ENCODE peak calls at places on chromosomes 12 and 14, in ten cellular contexts. Z is IMR-90, R is GM23248, G is HepG2, N is endothelial cell of umbilical vein, T is HCT116, W is mammary epithelial cell, M is neuronal stem cell, D is GM12878, S is H9. K is an unnamed sample.

GRCh38 chr12:25829192-25829591 is 129.3 kb upstream of the RASSF8 start:
- DNase-seq in Z (peak; percentile 98), R (peak; percentile 98), G (no peak), N (peak; percentile 97), T (no peak), W (peak; percentile 82), M (no peak), D (no peak), S (no peak), K (peak; percentile 81)

GRCh38 chr12:132490481-132491348 is 764 bp downstream of the FBRSL1 start:
- DNase-seq in Z (peak; percentile 20), R (peak; percentile 75), G (no peak), N (peak; percentile 9), T (no peak), W (no peak), M (no peak), D (no peak), S (no peak), K (peak; percentile 98)

GRCh38 chr12:47270782-47271664 is 191.3 kb upstream of the AMIGO2 start:
- DNase-seq in Z (peak; percentile 77), R (peak; percentile 90), G (no peak), N (no peak), T (peak; percentile 84), W (peak; percentile 97), M (no peak), D (no peak), S (no peak), K (peak; percentile 58)

GRCh38 chr14:24891987-24892729 is 157.8 kb downstream of the STXBP6 start:
- DNase-seq in Z (no peak), R (no peak), G (no peak), N (no peak), T (no peak), W (no peak), M (no peak), D (no peak), S (no peak), K (no peak)

GRCh38 chr14:69315302-69315701 is 55.3 kb downstream of the GALNT16 start:
- DNase-seq in Z (no peak), R (no peak), G (no peak), N (no peak), T (no peak), W (no peak), M (no peak), D (no peak), S (no peak), K (no peak)

GRCh38 chr12:79288946-79289345 is 401.8 kb downstream of the PAWR start:
- DNase-seq in Z (no peak), R (no peak), G (no peak), N (no peak), T (no peak), W (no peak), M (no peak), D (no peak), S (no peak), K (no peak)

GRCh38 chr14:35576856-35577255 is 42.9 kb downstream of the INSM2 start:
- DNase-seq in Z (no peak), R (no peak), G (no peak), N (no peak), T (no peak), W (no peak), M (no peak), D (no peak), S (no peak), K (no peak)

GRCh38 chr12:106205208-106206069 is 42.4 kb downstream of the CKAP4 start:
- DNase-seq in Z (no peak), R (peak; percentile 16), G (peak; percentile 20), N (no peak), T (peak; percentile 64), W (peak; percentile 44), M (no peak), D (no peak), S (peak; percentile 58), K (no peak)

DNA sequence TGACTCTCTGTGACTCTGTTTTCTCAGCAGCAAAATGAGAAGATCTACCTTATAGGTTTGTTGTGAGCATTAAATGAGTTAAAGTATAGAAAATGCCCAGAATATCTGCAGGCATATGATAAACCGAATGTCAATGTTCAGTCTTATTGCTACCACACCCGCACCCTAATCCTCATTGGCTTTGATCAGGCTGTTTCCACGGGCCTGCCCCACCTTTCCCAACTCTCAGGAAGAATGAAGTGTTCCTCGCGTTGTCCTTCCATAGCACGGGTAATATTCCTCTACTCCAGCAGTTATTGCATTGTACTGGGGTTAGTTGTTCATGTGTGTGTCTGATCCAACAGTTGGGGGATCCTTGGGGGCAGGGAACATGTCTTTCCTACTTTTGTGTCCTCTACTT is 7.9 kb upstream of the LGALS3 start:
- DNase-seq in Z (no peak), R (no peak), G (no peak), N (no peak), T (no peak), W (no peak), M (no peak), D (no peak), S (no peak), K (no peak)
- H2AFZ ChIP-seq in Z (no peak overlapping the region), R (no peak overlapping the region), G (no peak overlapping the region), N (no peak overlapping the region), T (no peak overlapping the region), W (no peak overlapping the region), M (no peak overlapping the region), D (no peak overlapping the region), S (no peak overlapping the region), K (no peak overlapping the region)

GRCh38 chr12:92365333-92365732 is 219.7 kb upstream of the BTG1 start:
- DNase-seq in Z (no peak), R (no peak), G (no peak), N (no peak), T (no peak), W (no peak), M (no peak), D (peak; percentile 43), S (no peak), K (no peak)

GRCh38 chr12:92365836-92366235 is 220.2 kb upstream of the BTG1 start:
- DNase-seq in Z (no peak), R (no peak), G (no peak), N (no peak), T (no peak), W (no peak), M (no peak), D (no peak), S (no peak), K (no peak)

GRCh38 chr12:92362109-92362508 is 216.5 kb upstream of the BTG1 start:
- DNase-seq in Z (no peak), R (no peak), G (no peak), N (no peak), T (no peak), W (no peak), M (no peak), D (no peak), S (no peak), K (no peak)

GRCh38 chr12:92362785-92363184 is 217.1 kb upstream of the BTG1 start:
- DNase-seq in Z (no peak), R (no peak), G (no peak), N (no peak), T (no peak), W (no peak), M (no peak), D (peak; percentile 86), S (no peak), K (no peak)

DNA sequence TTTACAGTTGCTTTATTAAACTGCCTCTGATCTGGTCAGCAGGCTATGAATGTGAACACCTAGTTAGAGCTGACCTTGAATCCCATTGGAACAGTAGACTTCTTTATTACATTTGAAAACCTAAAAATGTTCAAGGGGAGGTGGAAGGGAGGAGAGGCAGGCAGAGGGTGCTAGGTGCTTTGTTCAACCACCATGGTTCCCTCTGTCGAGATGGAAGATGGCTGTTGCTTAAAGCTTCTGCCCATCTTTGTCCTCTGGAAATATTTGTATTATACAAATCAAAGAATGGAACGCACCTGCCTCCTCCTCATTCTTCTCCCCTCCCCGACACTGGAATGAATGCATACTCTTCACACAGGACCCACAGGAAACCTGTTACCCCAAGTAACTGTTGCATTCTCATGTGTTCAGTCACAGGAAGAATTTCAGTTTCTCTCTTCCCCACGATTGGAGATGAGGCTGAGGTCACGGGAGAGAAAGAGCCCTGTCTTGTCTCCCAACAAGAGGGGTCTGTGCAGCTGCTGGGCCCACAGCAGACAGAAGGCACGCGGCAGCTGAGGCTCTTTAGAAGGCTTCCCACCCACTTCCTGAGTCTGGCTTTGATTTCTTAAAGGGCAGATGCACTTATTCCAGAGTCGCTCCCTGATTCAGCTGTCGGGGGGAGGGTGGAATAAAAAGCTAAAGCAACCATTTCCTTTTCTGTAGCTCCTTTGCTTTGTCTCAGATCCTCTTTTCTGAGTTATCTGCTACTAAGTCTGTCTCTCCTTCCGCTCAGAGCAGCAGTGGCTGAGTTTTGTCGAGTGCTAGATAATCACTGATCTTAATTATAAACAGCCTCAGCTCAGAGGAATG is 217.9 kb upstream of the BTG1 start:
- DNase-seq in Z (peak; percentile 4), R (peak; percentile 54), G (no peak), N (peak; percentile 31), T (no peak), W (no peak), M (no peak), D (peak; percentile 96), S (no peak), K (no peak)
- H3K4me1 ChIP-seq in Z (no peaks in the 10 kb centered on the region), R (peaks cover 7% of the 10 kb centered on the region), G (no peaks in the 10 kb centered on the region), N (peaks cover 3% of the 10 kb centered on the region), T (no peaks in the 10 kb centered on the region), W (peaks cover 6% of the 10 kb centered on the region), M (peaks cover 3% of the 10 kb centered on the region), D (peaks cover 17% of the 10 kb centered on the region), S (peaks cover 5% of the 10 kb centered on the region), K (peaks cover 7% of the 10 kb centered on the region)

DNA sequence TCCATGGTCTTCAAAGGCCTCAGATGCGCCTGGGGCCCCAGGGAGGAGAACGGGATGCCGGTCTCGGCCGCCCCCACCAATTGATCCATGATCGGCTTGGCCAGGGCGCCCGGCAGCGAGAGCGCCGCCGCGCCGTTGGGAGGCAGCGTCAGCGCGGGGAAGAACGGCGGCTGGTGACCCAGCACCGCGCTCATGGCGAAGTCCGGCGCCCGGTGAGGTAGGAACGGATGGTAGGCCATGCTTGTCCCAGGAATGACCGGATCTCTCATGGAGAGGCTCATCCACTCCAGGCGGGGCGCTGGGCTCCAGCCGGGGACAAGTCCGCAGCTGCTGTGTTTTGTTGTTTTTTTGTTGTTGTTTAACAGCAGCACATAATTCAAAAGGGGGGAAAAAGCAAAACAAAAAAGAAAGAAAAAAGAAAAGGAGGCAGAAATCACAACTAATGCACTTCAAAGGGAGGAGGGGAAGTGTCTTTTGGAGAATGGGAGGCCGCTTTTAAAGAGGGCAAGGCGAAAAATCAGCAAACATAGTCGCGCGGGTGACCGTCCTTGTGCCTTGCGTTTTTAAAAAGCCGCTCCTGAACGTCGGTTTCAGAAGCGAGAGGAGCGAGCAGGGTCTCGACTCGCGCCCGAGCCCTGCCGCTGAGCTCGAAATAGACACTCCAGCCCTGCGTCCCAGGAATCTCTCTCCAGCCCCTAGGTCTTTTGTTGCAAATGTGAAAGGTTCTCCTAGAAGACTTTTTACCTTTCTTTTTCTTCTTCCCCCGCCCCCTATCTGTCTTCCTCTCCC is 861 bp downstream of the TBX3 start:
- DNase-seq in Z (no peak), R (peak; percentile 72), G (no peak), N (peak; percentile 17), T (no peak), W (peak; percentile 31), M (no peak), D (no peak), S (peak; percentile 63), K (peak; percentile 87)
- H2AFZ ChIP-seq in Z (peak overlapping the region; percentile 28), R (peak overlapping the region; percentile 71), G (no peak overlapping the region), N (peak overlapping the region; percentile 76), T (peak overlapping the region; percentile 89), W (no peak overlapping the region), M (peak overlapping the region; percentile 91), D (no peak overlapping the region), S (no peak overlapping the region), K (peak overlapping the region; percentile 92)

DNA sequence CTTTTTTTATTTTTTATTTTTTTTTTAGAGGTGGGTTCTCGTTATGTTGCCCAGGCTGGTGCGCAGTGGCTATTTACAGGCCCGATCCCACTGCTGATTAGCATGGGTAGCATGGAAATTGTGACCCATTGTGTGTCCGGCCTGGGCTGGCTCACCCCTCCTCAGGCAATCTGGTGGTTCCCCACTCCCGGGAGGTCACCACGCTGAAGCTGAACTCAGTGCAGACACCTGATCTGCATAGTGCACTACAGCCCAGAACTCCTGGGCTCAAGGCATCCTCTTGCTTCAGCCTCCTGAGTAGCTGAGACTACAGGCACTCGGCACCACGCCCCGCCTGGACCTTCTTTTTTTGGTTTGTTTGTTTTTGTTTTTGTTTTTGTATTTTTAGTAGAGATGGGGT is 5.5 kb upstream of the CD4 start:
- DNase-seq in Z (no peak), R (no peak), G (no peak), N (no peak), T (no peak), W (no peak), M (no peak), D (no peak), S (no peak), K (no peak)
- H3K4me1 ChIP-seq in Z (peaks cover under 1% of the 10 kb centered on the region), R (no peaks in the 10 kb centered on the region), G (peaks cover 45% of the 10 kb centered on the region), N (no peaks in the 10 kb centered on the region), T (peaks cover 19% of the 10 kb centered on the region), W (peaks cover under 1% of the 10 kb centered on the region), M (peaks cover 12% of the 10 kb centered on the region), D (peaks cover 7% of the 10 kb centered on the region), S (peaks cover 2% of the 10 kb centered on the region), K (peaks cover 5% of the 10 kb centered on the region)

K was measured in osteoblast.